ENCODE peak calls at places on chromosomes 4 and X, in four cellular contexts. One of them, this sample, is unnamed.

GRCh38 chrX:68920541-68920940 is 91.7 kb downstream of the EFNB1 start:
- DNase-seq in vagina: no peak
- DNase-seq in H9: no peak
- DNase-seq in upper lobe of right lung: no peak
- DNase-seq in this sample: peak; percentile 50

GRCh38 chrX:22109442-22109841 is 77.3 kb downstream of the PHEX start:
- DNase-seq in vagina: no peak
- DNase-seq in H9: no peak
- DNase-seq in upper lobe of right lung: no peak
- DNase-seq in this sample: no peak

GRCh38 chr4:1572521-1572920 is 111.6 kb downstream of the FAM53A start:
- DNase-seq in vagina: no peak
- DNase-seq in H9: peak; percentile 74
- DNase-seq in upper lobe of right lung: no peak
- DNase-seq in this sample: no peak

GRCh38 chr4:3442959-3443749 is 1.4 kb downstream of the HGFAC start:
- DNase-seq in vagina: no peak
- DNase-seq in H9: peak; percentile 73
- DNase-seq in upper lobe of right lung: no peak
- DNase-seq in this sample: peak; percentile 42

GRCh38 chr4:3526456-3526855 is 5.8 kb downstream of the LRPAP1 start:
- DNase-seq in vagina: no peak
- DNase-seq in H9: no peak
- DNase-seq in upper lobe of right lung: peak; percentile 57
- DNase-seq in this sample: no peak

GRCh38 chrX:155334486-155335316 is at the start of gene CLIC2:
- DNase-seq in vagina: no peak
- DNase-seq in H9: no peak
- DNase-seq in upper lobe of right lung: no peak
- DNase-seq in this sample: peak; percentile 27

GRCh38 chr4:145680902-145681301 is 956 bp downstream of the C4orf51 start:
- DNase-seq in vagina: no peak
- DNase-seq in H9: no peak
- DNase-seq in upper lobe of right lung: no peak
- DNase-seq in this sample: no peak

GRCh38 chr4:113823291-113823659 is 61.7 kb upstream of the CAMK2D start:
- DNase-seq in vagina: no peak
- DNase-seq in H9: no peak
- DNase-seq in upper lobe of right lung: no peak
- DNase-seq in this sample: no peak

GRCh38 chr4:78325244-78326187 is 226.1 kb upstream of the ANXA3 start:
- DNase-seq in vagina: no peak
- DNase-seq in H9: no peak
- DNase-seq in upper lobe of right lung: no peak
- DNase-seq in this sample: no peak

GRCh38 chr4:113707013-113707412 is 54.5 kb downstream of the CAMK2D start:
- DNase-seq in vagina: no peak
- DNase-seq in H9: no peak
- DNase-seq in upper lobe of right lung: no peak
- DNase-seq in this sample: no peak

GRCh38 chr4:101954975-101955678 is 164.6 kb downstream of the BANK1 start:
- DNase-seq in vagina: no peak
- DNase-seq in H9: no peak
- DNase-seq in upper lobe of right lung: no peak
- DNase-seq in this sample: no peak

GRCh38 chrX:135086197-135086854 is 34.0 kb downstream of the ETDB start:
- DNase-seq in vagina: no peak
- DNase-seq in H9: peak; percentile 53
- DNase-seq in upper lobe of right lung: no peak
- DNase-seq in this sample: peak; percentile 38

GRCh38 chrX:97026406-97026805 is 142.7 kb downstream of the RPA4 start:
- DNase-seq in vagina: no peak
- DNase-seq in H9: no peak
- DNase-seq in upper lobe of right lung: no peak
- DNase-seq in this sample: no peak

GRCh38 chr4:124883642-124884041 is 171.1 kb upstream of the ANKRD50 start:
- DNase-seq in vagina: no peak
- DNase-seq in H9: no peak
- DNase-seq in upper lobe of right lung: no peak
- DNase-seq in this sample: no peak

GRCh38 chrX:40514376-40514775 is 66.4 kb upstream of the ATP6AP2 start:
- DNase-seq in vagina: no peak
- DNase-seq in H9: no peak
- DNase-seq in upper lobe of right lung: no peak
- DNase-seq in this sample: no peak

DNA sequence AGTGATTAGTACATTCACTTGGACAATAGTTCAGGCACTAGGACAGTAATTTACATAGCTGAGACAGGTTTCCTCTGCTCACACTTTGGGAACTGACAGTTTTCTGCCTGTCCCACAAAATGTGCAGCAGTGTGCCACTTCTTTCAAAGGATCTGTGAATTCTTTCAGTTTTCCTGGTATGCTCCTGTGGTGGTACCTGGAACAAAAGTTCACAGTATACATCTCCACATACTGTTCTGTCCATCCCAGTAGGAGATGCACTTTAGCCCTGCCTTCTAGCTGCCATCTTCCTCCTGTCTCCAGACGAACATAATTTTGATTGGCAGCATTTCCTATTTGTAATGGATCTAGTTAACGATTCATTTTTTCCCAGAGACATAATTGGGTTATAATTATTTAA is 360.8 kb upstream of the CXorf51B start:
- DNase-seq in vagina: no peak
- DNase-seq in H9: no peak
- DNase-seq in upper lobe of right lung: no peak
- DNase-seq in this sample: no peak
- H3K9me3 ChIP-seq in vagina: no peaks in the 10 kb centered on the region
- H3K9me3 ChIP-seq in H9: peaks cover 15% of the 10 kb centered on the region
- H3K9me3 ChIP-seq in upper lobe of right lung: no peaks in the 10 kb centered on the region
- H3K9me3 ChIP-seq in this sample: no peaks in the 10 kb centered on the region

GRCh38 chr4:98558366-98558765 is 100.0 kb downstream of the TSPAN5 start:
- DNase-seq in vagina: no peak
- DNase-seq in H9: no peak
- DNase-seq in upper lobe of right lung: no peak
- DNase-seq in this sample: no peak
- H3K27ac ChIP-seq in vagina: no peak overlapping the region
- H3K27ac ChIP-seq in H9: peak overlapping the region; percentile 82
- H3K27ac ChIP-seq in upper lobe of right lung: no peak overlapping the region
- H3K27ac ChIP-seq in this sample: peak overlapping the region; percentile 16

GRCh38 chrX:81708506-81708905 is 506.6 kb downstream of the SH3BGRL start:
- DNase-seq in vagina: no peak
- DNase-seq in H9: no peak
- DNase-seq in upper lobe of right lung: no peak
- DNase-seq in this sample: no peak
- H3K9me3 ChIP-seq in vagina: no peaks in the 10 kb centered on the region
- H3K9me3 ChIP-seq in H9: peaks cover 26% of the 10 kb centered on the region
- H3K9me3 ChIP-seq in upper lobe of right lung: no peaks in the 10 kb centered on the region
- H3K9me3 ChIP-seq in this sample: no peaks in the 10 kb centered on the region

DNA sequence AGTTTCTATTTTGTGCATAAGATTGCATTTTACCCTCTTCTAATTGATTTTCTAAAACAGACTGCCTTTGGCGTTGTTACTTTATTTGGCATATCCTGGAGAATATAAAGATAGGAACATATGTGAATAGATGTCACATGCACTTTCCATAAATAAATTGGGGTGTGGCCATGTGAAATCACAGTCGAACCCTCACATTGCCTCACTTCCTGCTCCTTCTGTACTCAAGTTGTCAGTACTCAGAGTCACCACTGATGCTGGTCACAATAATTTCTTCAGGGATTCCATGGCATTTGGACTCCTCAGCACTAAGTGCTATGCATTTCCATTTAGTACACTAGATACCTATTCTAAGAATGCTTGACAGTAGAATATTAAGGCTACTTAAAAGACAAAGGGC is 1.4 kb upstream of the EMCN start:
- DNase-seq in vagina: no peak
- DNase-seq in H9: no peak
- DNase-seq in upper lobe of right lung: no peak
- DNase-seq in this sample: no peak
- H3K27ac ChIP-seq in vagina: no peak overlapping the region
- H3K27ac ChIP-seq in H9: no peak overlapping the region
- H3K27ac ChIP-seq in upper lobe of right lung: no peak overlapping the region
- H3K27ac ChIP-seq in this sample: no peak overlapping the region

GRCh38 chr4:163564221-163564720 is 69.8 kb downstream of the TMA16 start:
- DNase-seq in vagina: no peak
- DNase-seq in H9: no peak
- DNase-seq in upper lobe of right lung: no peak
- DNase-seq in this sample: no peak

GRCh38 chr4:163566257-163566656 is 71.8 kb downstream of the TMA16 start:
- DNase-seq in vagina: no peak
- DNase-seq in H9: no peak
- DNase-seq in upper lobe of right lung: no peak
- DNase-seq in this sample: no peak

GRCh38 chr4:163565228-163566040 is 70.9 kb downstream of the TMA16 start:
- DNase-seq in vagina: no peak
- DNase-seq in H9: no peak
- DNase-seq in upper lobe of right lung: no peak
- DNase-seq in this sample: no peak

GRCh38 chr4:163558539-163559044 is 64.1 kb downstream of the TMA16 start:
- DNase-seq in vagina: no peak
- DNase-seq in H9: no peak
- DNase-seq in upper lobe of right lung: peak; percentile 67
- DNase-seq in this sample: no peak

GRCh38 chr4:163562496-163562895 is 68.0 kb downstream of the TMA16 start:
- DNase-seq in vagina: no peak
- DNase-seq in H9: no peak
- DNase-seq in upper lobe of right lung: no peak
- DNase-seq in this sample: no peak
- H3K9me3 ChIP-seq in vagina: no peaks in the 10 kb centered on the region
- H3K9me3 ChIP-seq in H9: no peaks in the 10 kb centered on the region
- H3K9me3 ChIP-seq in upper lobe of right lung: no peaks in the 10 kb centered on the region
- H3K9me3 ChIP-seq in this sample: no peaks in the 10 kb centered on the region